ENCODE peak calls at places on chromosome 4, in five cellular contexts. I is mucosa of descending colon, G is posterior vena cava, K is cerebellar cortex, U is NCI-H510A treated with DMSO at 0.1 percent for 48 hours. Y is an unnamed sample.

GRCh38 chr4:306551-306961 is 1.3 kb upstream of the ZNF732 start:
- DNase-seq in I (no peak), G (no peak), K (no peak), U (no peak), Y (no peak)

GRCh38 chr4:188986271-188986689 is 847.0 kb downstream of the TRIML1 start:
- DNase-seq in I (no peak), G (no peak), K (no peak), U (peak; percentile 20), Y (peak; percentile 19)

GRCh38 chr4:139018971-139019758 is 3.6 kb downstream of the NOCT start:
- DNase-seq in I (no peak), G (no peak), K (no peak), U (no peak), Y (no peak)

GRCh38 chr4:105474110-105474518 is 252 bp upstream of the PPA2 start:
- DNase-seq in I (peak; percentile 93), G (no peak), K (no peak), U (peak; percentile 48), Y (peak; percentile 62)

GRCh38 chr4:130689182-130689581 is 1593.2 kb downstream of the C4orf33 start:
- DNase-seq in I (no peak), G (no peak), K (no peak), U (no peak), Y (no peak)

GRCh38 chr4:156820931-156821330 is 150.7 kb downstream of the PDGFC start:
- DNase-seq in I (no peak), G (no peak), K (no peak), U (no peak), Y (no peak)

GRCh38 chr4:22962186-22962786 is 269.5 kb downstream of the GBA3 start:
- DNase-seq in I (no peak), G (no peak), K (peak; percentile 8), U (no peak), Y (peak; percentile 36)

GRCh38 chr4:112284662-112285411 is 867 bp downstream of the TIFA start:
- DNase-seq in I (peak; percentile 52), G (no peak), K (peak; percentile 49), U (no peak), Y (no peak)

GRCh38 chr4:161714022-161714751 is 449.6 kb downstream of the FSTL5 start:
- DNase-seq in I (no peak), G (no peak), K (peak; percentile 34), U (no peak), Y (peak; percentile 61)

GRCh38 chr4:138567696-138568095 is 325.5 kb upstream of the SLC7A11 start:
- DNase-seq in I (no peak), G (no peak), K (no peak), U (no peak), Y (no peak)

GRCh38 chr4:125985856-125986255 is 671.1 kb downstream of the FAT4 start:
- DNase-seq in I (no peak), G (no peak), K (no peak), U (no peak), Y (no peak)

GRCh38 chr4:3766207-3766790 is at the start of gene ADRA2C:
- DNase-seq in I (peak; percentile 42), G (no peak), K (no peak), U (no peak), Y (no peak)

GRCh38 chr4:7947927-7948326 is 8.3 kb upstream of the AFAP1 start:
- DNase-seq in I (no peak), G (peak; percentile 4), K (no peak), U (no peak), Y (no peak)

GRCh38 chr4:75031746-75032145 is 98.8 kb downstream of the PARM1 start:
- DNase-seq in I (no peak), G (no peak), K (no peak), U (no peak), Y (no peak)

Y was measured in astrocyte of the cerebellum.